ENCODE peak calls at places on chromosome X, in six cellular contexts. N is endodermal cell, U is body of pancreas, J is right atrium auricular region, A is ascending aorta, Y is SK-N-SH. F is an unnamed sample.

GRCh38 chrX:3743821-3744439 is 30.5 kb upstream of the PRKX start:
- DNase-seq in N (no peak), U (no peak), J (no peak), Y (no peak), A (no peak), F (no peak)

GRCh38 chrX:21723814-21724213 is 34.1 kb downstream of the SMPX start:
- DNase-seq in U (no peak), Y (peak; percentile 53), N (no peak), J (no peak), A (no peak), F (no peak)

GRCh38 chrX:1466232-1466661 is 13.5 kb upstream of the ASMTL start:
- DNase-seq in N (peak; percentile 34), Y (no peak), J (peak; percentile 32), A (no peak), U (no peak), F (no peak)

GRCh38 chrX:27085346-27085745 is 377.8 kb downstream of the PPP4R3C start:
- DNase-seq in J (no peak), A (no peak), U (no peak), Y (no peak), N (no peak), F (no peak)

GRCh38 chrX:138771042-138771441 is 59.5 kb upstream of the FGF13 start:
- DNase-seq in U (no peak), N (no peak), Y (no peak), J (no peak), A (no peak), F (no peak)

GRCh38 chrX:101904996-101905395 is 26.8 kb downstream of the ZMAT1 start:
- DNase-seq in U (no peak), J (no peak), N (no peak), Y (no peak), A (no peak), F (no peak)

GRCh38 chrX:68511255-68511654 is 12.4 kb downstream of the YIPF6 start:
- DNase-seq in N (peak; percentile 69), Y (peak; percentile 56), A (no peak), U (peak; percentile 18), J (no peak), F (peak; percentile 48)

GRCh38 chrX:11881485-11882170 is 123.6 kb downstream of the MSL3 start:
- DNase-seq in N (no peak), U (no peak), J (no peak), A (no peak), Y (no peak), F (peak; percentile 6)

GRCh38 chrX:14015294-14015693 is 14.4 kb downstream of the GEMIN8 start:
- DNase-seq in Y (no peak), U (no peak), J (no peak), N (no peak), A (no peak), F (peak; percentile 45)

GRCh38 chrX:11480626-11481025 is 185.1 kb downstream of the ARHGAP6 start:
- DNase-seq in J (no peak), Y (no peak), A (no peak), U (no peak), N (no peak), F (no peak)

GRCh38 chrX:44903107-44903506 is 30.1 kb downstream of the KDM6A start:
- DNase-seq in N (no peak), U (no peak), J (no peak), Y (no peak), A (no peak), F (no peak)

GRCh38 chrX:101108293-101108692 is 10.3 kb downstream of the CENPI start:
- DNase-seq in A (no peak), J (no peak), N (no peak), U (no peak), Y (no peak), F (no peak)

GRCh38 chrX:83759872-83760271 is 101.1 kb upstream of the CYLC1 start:
- DNase-seq in A (no peak), N (no peak), J (no peak), U (no peak), Y (peak; percentile 2), F (no peak)

GRCh38 chrX:134898450-134898849 is 92.3 kb upstream of the SMIM10 start:
- DNase-seq in A (no peak), U (no peak), N (no peak), J (no peak), Y (no peak), F (no peak)

GRCh38 chrX:97529801-97530200 is 646.1 kb downstream of the RPA4 start:
- DNase-seq in U (no peak), N (no peak), Y (no peak), A (no peak), J (no peak), F (peak; percentile 95)

GRCh38 chrX:130995351-130995967 is 62.7 kb upstream of the ARHGAP36 start:
- DNase-seq in U (no peak), Y (no peak), J (no peak), A (no peak), N (no peak), F (peak; percentile 5)

GRCh38 chrX:47579537-47579936 is 2.7 kb upstream of the TIMP1 start:
- DNase-seq in U (no peak), J (peak; percentile 61), Y (no peak), N (no peak), A (no peak), F (peak; percentile 78)

GRCh38 chrX:9878141-9878875 is 88.8 kb upstream of the CLDN34 start:
- DNase-seq in A (no peak), N (no peak), J (no peak), Y (no peak), U (no peak), F (no peak)

GRCh38 chrX:31266172-31267076 is 194.6 kb upstream of the FTHL17 start:
- DNase-seq in A (no peak), Y (peak; percentile 79), U (peak; percentile 74), N (peak; percentile 79), J (no peak), F (peak; percentile 24)

GRCh38 chrX:47169726-47170515 is 23.7 kb upstream of the UBA1 start:
- DNase-seq in N (no peak), J (no peak), U (no peak), A (no peak), Y (peak; percentile 14), F (no peak)

GRCh38 chrX:139049455-139049854 is 337.9 kb upstream of the FGF13 start:
- DNase-seq in U (no peak), J (no peak), Y (no peak), A (no peak), N (no peak), F (no peak)

GRCh38 chrX:75276666-75277065 is 2.8 kb downstream of the UPRT start:
- DNase-seq in J (no peak), Y (no peak), N (no peak), U (no peak), A (no peak), F (no peak)

DNA sequence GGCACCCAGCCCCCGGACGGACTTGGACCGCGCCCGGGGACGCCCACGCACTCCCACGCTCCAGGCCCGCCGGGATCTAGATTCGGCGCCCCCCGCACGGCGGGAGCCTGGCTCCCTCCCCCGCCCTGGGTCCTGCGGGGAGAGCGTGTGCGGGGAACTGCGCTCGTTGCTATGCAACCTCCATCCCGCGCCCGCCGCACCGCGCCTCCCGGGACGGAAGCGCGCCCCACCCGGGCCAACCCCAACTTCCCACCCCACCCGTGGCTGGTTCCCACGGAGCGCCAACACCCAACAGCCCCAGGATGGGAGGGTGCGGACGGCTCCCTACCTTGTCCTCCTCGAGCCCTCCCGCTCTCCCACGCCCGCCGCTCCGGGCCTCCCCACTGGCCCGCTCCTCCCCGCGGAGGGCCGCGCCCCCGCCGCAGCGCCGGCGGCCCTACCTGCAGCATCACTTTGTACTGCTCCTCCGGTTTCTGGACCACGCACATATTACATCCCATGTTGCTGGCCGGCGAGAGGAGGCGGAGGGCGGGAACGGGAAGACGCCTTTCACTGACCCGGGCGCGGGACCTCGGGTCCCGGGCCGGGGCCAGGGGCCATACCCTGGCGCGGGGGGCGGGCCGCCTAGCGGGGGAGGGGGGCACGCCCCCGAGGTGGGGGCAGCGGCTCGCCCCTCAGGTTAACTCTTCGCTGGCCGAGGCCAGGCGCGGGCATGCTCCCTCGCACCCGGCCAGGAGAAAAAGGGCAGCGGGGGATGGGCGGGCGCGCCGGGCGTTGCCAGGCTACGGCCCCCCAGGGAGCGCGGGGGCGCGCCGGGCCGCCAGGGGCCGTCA is at the start of gene PDZD4:
- DNase-seq in J (no peak), U (no peak), N (peak; percentile 80), Y (peak; percentile 74), A (no peak), F (peak; percentile 22)
- H3K4me3 ChIP-seq in J (peak within 1 kb of the TSS; percentile 51), U (no peak within 1 kb of the TSS), N (peak within 1 kb of the TSS; percentile 76), Y (peak within 1 kb of the TSS; percentile 57), A (peak within 1 kb of the TSS; percentile 68), F (peak within 1 kb of the TSS; percentile 28)

GRCh38 chrX:129769467-129770154 is 10.1 kb upstream of the SASH3 start:
- DNase-seq in A (no peak), U (no peak), J (no peak), N (no peak), Y (no peak), F (no peak)
- H3K4me1 ChIP-seq in A (no peaks in the 10 kb centered on the region), U (no peaks in the 10 kb centered on the region), J (no peaks in the 10 kb centered on the region), N (no peaks in the 10 kb centered on the region), Y (no peaks in the 10 kb centered on the region), F (no peaks in the 10 kb centered on the region)

DNA sequence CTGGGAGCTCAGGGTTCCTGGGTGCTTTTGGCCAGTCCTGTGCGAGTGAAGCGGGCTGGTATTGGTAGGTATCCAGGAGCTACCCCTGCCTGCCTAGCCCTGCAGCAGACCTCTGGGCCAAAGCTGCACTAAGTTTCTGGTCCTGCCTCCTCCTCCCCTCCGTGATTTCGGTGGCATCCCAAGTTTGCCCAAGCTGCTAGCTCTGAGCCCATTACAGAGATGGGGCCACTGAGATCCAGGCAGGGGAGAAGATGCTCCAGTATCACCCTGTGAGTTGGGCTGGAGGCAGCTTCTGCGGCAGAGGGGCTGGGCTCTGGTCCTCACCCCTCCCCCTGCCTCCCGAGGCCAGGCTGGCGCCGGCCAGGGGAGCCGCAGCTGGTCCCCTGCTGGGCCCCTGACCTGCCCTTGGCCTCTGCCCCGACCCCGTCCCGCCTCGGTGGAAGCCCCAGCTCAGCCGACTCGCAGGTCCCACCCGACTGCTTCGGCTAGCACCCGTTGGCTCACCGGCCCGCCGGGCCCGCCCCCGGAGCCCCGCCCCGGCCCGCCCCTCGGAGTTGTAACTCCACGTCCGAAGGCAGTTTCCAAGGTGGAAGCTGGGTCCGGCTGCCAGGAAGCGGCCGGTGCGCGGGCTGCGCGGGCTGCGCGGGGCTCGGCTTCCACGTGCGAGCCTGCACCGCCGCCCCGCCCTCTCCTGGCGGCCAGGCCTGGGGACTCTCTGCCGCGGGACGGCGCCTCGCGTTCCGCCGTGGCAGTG is at the start of gene DUSP9:
- DNase-seq in N (peak; percentile 91), Y (peak; percentile 77), J (no peak), A (no peak), U (peak; percentile 26), F (peak; percentile 37)
- H3K4me3 ChIP-seq in N (no peak within 1 kb of the TSS), Y (no peak within 1 kb of the TSS), J (peak within 1 kb of the TSS; percentile 27), A (peak within 1 kb of the TSS; percentile 45), U (no peak within 1 kb of the TSS), F (peak within 1 kb of the TSS; percentile 0)

DNA sequence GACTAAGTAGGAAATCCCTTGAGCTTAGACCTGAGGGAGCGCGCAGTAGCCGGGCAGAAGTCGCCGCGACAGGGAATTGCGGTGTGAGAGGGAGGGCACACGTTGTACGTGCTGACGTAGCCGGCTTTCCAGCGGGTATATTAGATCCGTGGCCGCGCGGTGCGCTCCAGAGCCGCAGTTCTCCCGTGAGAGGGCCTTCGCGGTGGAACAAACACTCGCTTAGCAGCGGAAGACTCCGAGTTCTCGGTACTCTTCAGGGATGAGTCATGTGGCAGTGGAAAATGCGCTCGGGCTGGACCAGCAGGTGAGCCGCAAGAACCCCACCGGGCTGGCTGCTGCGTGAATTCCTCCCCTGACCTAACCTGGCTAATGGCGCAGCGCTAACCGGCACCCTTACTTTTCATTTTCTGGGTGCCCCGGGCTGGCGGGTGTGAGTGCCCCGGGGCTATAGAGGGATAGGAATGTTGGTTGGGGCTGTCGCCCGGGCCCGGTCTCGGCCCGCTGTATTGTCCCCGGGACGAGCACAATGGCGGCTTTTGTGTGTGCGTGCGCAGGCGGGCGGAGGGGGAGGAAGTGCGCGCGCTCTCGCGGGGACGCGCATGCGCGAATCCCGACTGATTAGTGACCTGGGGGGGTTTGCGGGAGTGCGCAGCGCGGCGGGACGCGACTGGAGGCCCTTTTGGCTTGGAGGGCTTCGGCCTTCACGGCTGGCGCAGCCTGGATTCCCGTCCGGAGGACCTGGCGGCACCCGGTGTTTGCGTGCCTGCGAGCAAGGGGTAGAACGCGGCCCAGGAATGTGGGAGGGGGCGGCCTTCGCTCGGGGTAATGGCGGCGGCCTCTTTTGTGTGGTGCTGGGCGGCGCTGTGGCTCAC is at the start of gene DDX3X:
- DNase-seq in A (peak; percentile 67), J (peak; percentile 93), N (peak; percentile 92), U (peak; percentile 85), Y (peak; percentile 94), F (peak; percentile 84)
- H3K4me1 ChIP-seq in A (no peaks in the 10 kb centered on the region), J (no peaks in the 10 kb centered on the region), N (no peaks in the 10 kb centered on the region), U (peaks cover 16% of the 10 kb centered on the region), Y (peaks cover 26% of the 10 kb centered on the region), F (peaks cover 15% of the 10 kb centered on the region)

F was measured in cardiac muscle cell.